ENCODE peak calls at places on chromosomes 3 and 15, in five cellular contexts. R, O, G, E and B are unnamed samples. For H3K27me3, the result is how much of the 10 kb centered on the place peaks cover.

GRCh38 chr3:126781889-126782491 is 78.0 kb downstream of the CHCHD6 start:
- DNase-seq in R (no peak), O (no peak), G (no peak), E (no peak), B (no peak)

GRCh38 chr3:179037361-179037760 is 34.2 kb downstream of the ZMAT3 start:
- DNase-seq in R (peak), O (no peak), G (no peak), E (no peak), B (peak)

GRCh38 chr3:191356586-191357439 is 26.5 kb upstream of the UTS2B start:
- DNase-seq in R (no peak), O (peak), G (peak), E (no peak), B (no peak)

GRCh38 chr3:49689046-49689886 is at the start of the genes MST1 and RNF123:
- DNase-seq in R (peak), O (peak), G (peak), E (peak), B (peak)

GRCh38 chr15:45205192-45205591 is 17.4 kb upstream of the SHF start:
- DNase-seq in R (peak), O (peak), G (peak), E (no peak), B (no peak)

GRCh38 chr15:92848464-92848851 is 51.7 kb upstream of the CHD2 start:
- DNase-seq in R (no peak), O (no peak), G (no peak), E (no peak), B (no peak)

GRCh38 chr3:81446806-81447205 is 314.6 kb downstream of the GBE1 start:
- DNase-seq in R (no peak), O (no peak), G (no peak), E (no peak), B (no peak)

GRCh38 chr3:108818404-108818803 is 4.2 kb upstream of the TRAT1 start:
- DNase-seq in R (no peak), O (peak), G (peak), E (no peak), B (no peak)

GRCh38 chr3:55951371-55951770 is 464.3 kb upstream of the WNT5A start:
- DNase-seq in R (no peak), O (no peak), G (no peak), E (no peak), B (no peak)

GRCh38 chr3:8643693-8644365 is 769 bp downstream of the SSUH2 start:
- DNase-seq in R (no peak), O (no peak), G (no peak), E (no peak), B (peak)

GRCh38 chr3:134752761-134753461 is 42.1 kb upstream of the EPHB1 start:
- DNase-seq in R (no peak), O (no peak), G (no peak), E (no peak), B (no peak)

GRCh38 chr3:52403955-52404354 is 40.9 kb downstream of the SEMA3G start:
- DNase-seq in R (no peak), O (no peak), G (no peak), E (no peak), B (peak)

GRCh38 chr3:95521396-95521795 is 1293.0 kb upstream of the EPHA6 start:
- DNase-seq in R (no peak), O (no peak), G (no peak), E (no peak), B (no peak)

GRCh38 chr3:52086461-52086860 is 30.1 kb upstream of the DUSP7 start:
- DNase-seq in R (no peak), O (no peak), G (no peak), E (no peak), B (peak)

GRCh38 chr3:174242311-174243041 is 616.7 kb upstream of the NAALADL2 start:
- DNase-seq in R (no peak), O (no peak), G (no peak), E (no peak), B (no peak)

GRCh38 chr15:77738441-77739437 is 106.0 kb upstream of the LINGO1 start:
- DNase-seq in R (no peak), O (peak), G (no peak), E (no peak), B (no peak)

GRCh38 chr3:55191911-55192787 is 264.3 kb upstream of the LRTM1 start:
- DNase-seq in R (no peak), O (no peak), G (no peak), E (no peak), B (no peak)

GRCh38 chr15:50024183-50024795 is 94.7 kb downstream of the ATP8B4 start:
- DNase-seq in R (no peak), O (no peak), G (no peak), E (no peak), B (no peak)

GRCh38 chr15:58246041-58246440 is 107.9 kb downstream of the AQP9 start:
- DNase-seq in R (no peak), O (no peak), G (no peak), E (no peak), B (no peak)

GRCh38 chr15:62067448-62068044 is 769 bp downstream of the C2CD4A start:
- DNase-seq in R (no peak), O (peak), G (no peak), E (no peak), B (peak)

DNA sequence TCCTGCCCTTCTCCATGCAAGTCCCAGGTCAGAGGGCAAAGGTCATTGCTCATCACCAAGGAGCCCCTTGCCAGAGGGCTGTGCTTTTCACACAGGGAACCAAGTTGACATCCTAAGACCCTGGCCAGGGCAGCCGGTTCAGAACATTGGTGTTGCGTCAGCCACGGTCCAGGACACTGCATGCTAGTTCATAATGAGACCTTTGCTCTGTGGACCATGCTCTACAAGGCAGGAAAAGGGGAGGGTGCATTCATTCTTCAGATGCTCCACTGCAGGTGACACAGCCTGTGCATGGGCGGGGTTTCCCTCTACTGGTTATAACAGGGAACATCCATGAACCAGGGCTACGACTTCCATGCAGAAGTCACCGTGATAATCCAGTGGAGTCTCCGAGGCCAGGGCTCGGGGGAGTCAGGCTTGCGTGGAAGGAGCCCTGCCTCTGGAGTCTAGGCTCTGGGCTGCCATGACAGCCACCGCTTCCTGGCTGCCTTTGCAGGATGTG is 81.6 kb downstream of the OCA2 start:
- DNase-seq in R (no peak), O (peak), G (no peak), E (peak), B (no peak)
- TF ChIP-seq CTCF in R (no peak), O (peak), G (no peak), E (no peak), B (no peak)

DNA sequence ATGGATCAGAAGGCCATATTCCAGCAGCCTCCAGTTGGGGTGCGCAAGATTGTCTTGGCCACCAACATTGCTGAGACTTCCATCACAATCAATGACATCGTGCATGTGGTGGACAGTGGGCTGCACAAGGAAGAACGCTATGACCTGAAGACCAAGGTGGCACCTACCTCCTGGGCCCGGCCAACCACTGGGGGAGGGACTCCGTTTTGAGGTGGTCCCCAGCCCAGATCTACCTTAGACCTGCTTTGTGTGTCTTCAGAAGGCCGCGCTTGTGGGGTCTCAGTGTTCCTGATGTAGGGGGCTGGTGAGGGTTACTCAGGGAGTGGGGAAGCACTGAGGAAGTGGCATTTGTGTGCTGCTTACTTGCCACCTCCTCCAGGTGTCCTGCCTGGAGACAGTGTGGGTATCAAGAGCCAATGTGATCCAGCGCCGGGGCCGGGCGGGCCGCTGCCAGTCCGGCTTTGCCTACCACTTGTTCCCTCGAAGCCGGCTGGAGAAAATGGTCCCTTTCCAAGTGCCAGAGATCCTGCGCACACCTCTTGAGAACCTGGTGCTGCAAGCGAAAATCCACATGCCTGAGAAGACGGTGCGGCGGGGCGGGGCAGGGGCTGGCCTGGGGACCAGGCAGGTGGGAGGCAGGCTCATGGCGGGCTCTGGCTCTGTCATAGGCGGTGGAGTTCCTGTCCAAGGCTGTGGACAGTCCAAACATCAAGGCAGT is 45.0 kb downstream of the DHX30 start:
- DNase-seq in R (no peak), O (no peak), G (no peak), E (no peak), B (no peak)
- TF ChIP-seq POLR2AphosphoS5 in R (no peak), O (no peak), G (no peak), E (no peak), B (no peak)

DNA sequence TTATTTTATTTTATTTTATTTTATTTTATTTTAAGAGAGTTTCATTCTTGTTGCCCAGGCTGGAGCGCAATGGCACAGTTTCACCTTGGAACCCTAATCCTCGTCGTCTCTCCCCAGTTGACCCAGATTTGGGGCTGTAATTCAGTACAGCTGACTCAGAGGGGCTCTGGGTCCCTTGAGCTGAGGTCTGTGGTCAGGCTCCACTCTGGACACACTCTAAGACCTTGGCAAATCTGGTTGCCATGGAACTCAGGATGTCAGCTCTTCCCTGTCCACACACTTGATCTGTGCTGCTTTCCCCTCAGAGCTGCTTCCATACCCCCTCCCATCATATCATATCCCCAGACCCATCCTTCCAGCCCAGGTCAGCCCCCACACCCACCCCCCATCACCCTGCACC is 675 bp upstream of the CYP11A1 start:
- DNase-seq in R (peak), O (no peak), G (no peak), E (no peak), B (no peak)
- H3K27me3 ChIP-seq in R (under half), O (under half), G (under half), E (under half), B (under half)

GRCh38 chr3:41286305-41286704 is 87.0 kb downstream of the CTNNB1 start:
- DNase-seq in R (no peak), O (no peak), G (no peak), E (no peak), B (no peak)
- TF ChIP-seq CTCF in R (no peak), O (peak), G (no peak), E (no peak), B (no peak)

DNA sequence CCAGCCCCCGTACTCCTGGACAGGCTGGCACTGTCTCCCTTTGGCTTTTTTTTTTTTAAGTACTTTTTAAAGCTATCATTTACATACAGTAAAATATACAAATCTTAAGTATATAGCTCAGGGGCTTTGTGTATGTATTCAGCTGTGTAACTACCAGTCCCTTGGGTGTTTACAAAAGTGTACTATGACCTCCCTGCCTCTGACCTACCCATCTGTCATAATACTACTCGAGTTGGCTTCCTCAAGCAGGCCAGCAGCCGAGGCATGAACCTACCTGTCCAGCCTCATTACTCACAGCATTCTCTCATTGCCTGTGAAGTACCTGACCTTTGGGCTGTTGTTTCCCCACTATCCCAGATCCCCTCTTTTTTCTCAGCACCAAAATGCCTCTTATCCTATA is 33.2 kb downstream of the ABHD2 start:
- DNase-seq in R (no peak), O (no peak), G (no peak), E (no peak), B (no peak)
- TF ChIP-seq POLR2AphosphoS5 in R (no peak), O (no peak), G (no peak), E (no peak), B (no peak)

GRCh38 chr3:64456674-64457073 is 231.1 kb downstream of the ADAMTS9 start:
- DNase-seq in R (no peak), O (no peak), G (no peak), E (no peak), B (no peak)

GRCh38 chr3:64457811-64458210 is 230.0 kb downstream of the ADAMTS9 start:
- DNase-seq in R (no peak), O (no peak), G (no peak), E (no peak), B (no peak)

GRCh38 chr3:64454179-64454578 is 228.9 kb upstream of the PRICKLE2 start:
- DNase-seq in R (no peak), O (no peak), G (no peak), E (no peak), B (no peak)

GRCh38 chr3:64454768-64455167 is 229.5 kb upstream of the PRICKLE2 start:
- DNase-seq in R (no peak), O (no peak), G (no peak), E (no peak), B (no peak)

DNA sequence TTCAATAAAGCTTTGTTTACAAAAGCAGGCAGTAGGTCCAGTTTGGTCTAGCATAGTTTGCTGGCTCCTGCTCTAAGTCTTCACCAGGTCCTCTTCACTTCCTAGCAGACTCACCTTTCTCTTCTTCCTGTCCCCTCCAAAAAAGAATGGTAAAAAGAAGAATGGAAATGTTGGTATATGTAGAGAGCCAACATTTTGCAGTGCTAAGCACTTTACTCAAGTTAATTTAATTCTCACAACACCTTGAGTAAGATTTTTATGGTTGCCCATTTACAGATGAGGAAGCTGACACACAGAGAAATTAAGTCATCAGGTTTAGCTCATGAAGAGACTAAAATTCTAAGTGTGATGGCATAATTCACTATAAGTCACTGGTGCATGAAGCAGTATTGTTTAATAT is 230.1 kb upstream of the PRICKLE2 start:
- DNase-seq in R (no peak), O (no peak), G (no peak), E (no peak), B (no peak)
- H3K27me3 ChIP-seq in R (under half), O (under half), G (under half), E (under half), B (under half)